ENCODE peak calls at places on chromosomes 13 and 19, in ten cellular contexts. K is breast epithelium; O is body of pancreas; B is hepatocyte; R is fibroblast of pulmonary artery; P is activated B cell treated with CpG ODN at 0.5 μM for 24 hours; Q is mammary epithelial cell; U is activated CD8-positive, alpha-beta T cell treated with anti-CD3 and anti-CD28 coated beads for 36 hours; C is heart right ventricle; W is mucosa of descending colon. E is an unnamed sample.

GRCh38 chr13:32314968-32315254 is 252 bp downstream of the ZAR1L start:
- DNase-seq in B (peak), U (peak), R (peak), K (no peak), O (peak), Q (peak), W (no peak), C (peak), P (no peak), E (no peak)

GRCh38 chr19:33438016-33438671 is 64.6 kb downstream of the CEBPG start:
- DNase-seq in W (peak), B (no peak), U (no peak), K (peak), Q (no peak), C (peak), P (no peak), O (no peak), R (peak), E (no peak)

GRCh38 chr19:12721656-12722565 is 1.8 kb downstream of the TNPO2 start:
- DNase-seq in O (peak), W (peak), C (peak), K (peak), Q (peak), P (peak), U (peak), B (peak), R (peak), E (peak)

GRCh38 chr19:33795370-33796163 is 1.1 kb upstream of the KCTD15 start:
- DNase-seq in W (peak), P (peak), Q (peak), C (peak), K (peak), U (peak), B (peak), O (peak), R (peak), E (peak)

GRCh38 chr13:98307744-98308524 is 130.9 kb upstream of the RNF113B start:
- DNase-seq in R (peak), W (no peak), K (no peak), U (no peak), Q (no peak), B (peak), P (no peak), O (peak), C (peak), E (no peak)

GRCh38 chr13:96075953-96076543 is 13.9 kb upstream of the HS6ST3 start:
- DNase-seq in P (no peak), C (no peak), O (no peak), Q (no peak), W (no peak), U (no peak), K (no peak), B (peak), R (peak), E (no peak)

GRCh38 chr19:10431943-10432735 is 11.8 kb downstream of the PDE4A start:
- DNase-seq in Q (no peak), R (peak), B (peak), U (peak), C (peak), O (peak), W (peak), P (peak), K (no peak), E (no peak)

GRCh38 chr13:50358221-50358620 is 343.0 kb downstream of the KCNRG start:
- DNase-seq in Q (no peak), O (no peak), K (no peak), U (no peak), B (no peak), P (no peak), R (peak), W (no peak), C (peak), E (no peak)

GRCh38 chr13:109818891-109819290 is 32.5 kb upstream of the IRS2 start:
- DNase-seq in P (no peak), R (peak), Q (no peak), W (no peak), O (no peak), B (no peak), K (no peak), C (no peak), U (no peak), E (no peak)

GRCh38 chr13:50691682-50692263 is 151.7 kb downstream of the DLEU7 start:
- DNase-seq in U (no peak), K (no peak), O (no peak), R (no peak), Q (no peak), P (no peak), C (no peak), B (no peak), W (no peak), E (no peak)

GRCh38 chr13:26988059-26988769 is 183.4 kb downstream of the USP12 start:
- DNase-seq in W (no peak), B (no peak), Q (no peak), K (no peak), P (no peak), O (peak), U (no peak), R (no peak), C (no peak), E (no peak)

GRCh38 chr13:52010890-52011689 is at the start of gene ATP7B:
- DNase-seq in U (peak), Q (no peak), B (peak), O (no peak), C (peak), R (no peak), P (no peak), W (no peak), K (no peak), E (no peak)

GRCh38 chr13:111328111-111328802 is 7.8 kb downstream of the TEX29 start:
- DNase-seq in W (no peak), U (no peak), R (no peak), P (no peak), Q (no peak), K (no peak), O (no peak), B (no peak), C (no peak), E (no peak)

GRCh38 chr13:110887242-110887954 is 27.5 kb downstream of the ANKRD10 start:
- DNase-seq in C (no peak), K (no peak), R (no peak), W (no peak), P (no peak), O (no peak), B (no peak), U (no peak), Q (no peak), E (no peak)

GRCh38 chr13:106619688-106620555 is 52.0 kb upstream of the ARGLU1 start:
- DNase-seq in P (no peak), W (no peak), O (peak), K (no peak), U (peak), R (peak), B (peak), C (peak), Q (peak), E (peak)

GRCh38 chr13:112968910-112969691 is at the start of gene MCF2L:
- DNase-seq in W (peak), B (peak), O (peak), P (peak), Q (no peak), U (peak), C (peak), K (peak), R (peak), E (peak)

GRCh38 chr19:3983936-3984583 is 1.2 kb downstream of the EEF2 start:
- DNase-seq in O (peak), R (peak), Q (peak), P (no peak), K (no peak), B (peak), W (peak), C (no peak), U (no peak), E (no peak)

GRCh38 chr13:44211286-44211685 is 162.3 kb upstream of the SERP2 start:
- DNase-seq in C (no peak), P (no peak), B (no peak), U (no peak), O (no peak), Q (no peak), K (no peak), W (no peak), R (no peak), E (no peak)

GRCh38 chr19:15672580-15673175 is at the start of gene CYP4F12:
- DNase-seq in W (peak), O (peak), B (peak), U (peak), K (peak), Q (peak), P (no peak), R (peak), C (peak), E (no peak)

GRCh38 chr13:73602295-73602694 is 531.9 kb downstream of the KLF12 start:
- DNase-seq in C (no peak), Q (peak), O (no peak), R (peak), K (no peak), W (no peak), U (no peak), P (no peak), B (peak), E (no peak)

GRCh38 chr19:54475706-54476105 is 2.6 kb upstream of the CDC42EP5 start:
- DNase-seq in K (no peak), B (no peak), R (no peak), P (no peak), U (no peak), C (no peak), Q (no peak), O (no peak), W (no peak), E (no peak)

GRCh38 chr19:54470276-54470887 is 2.7 kb downstream of the CDC42EP5 start:
- DNase-seq in W (peak), P (no peak), B (no peak), O (no peak), U (no peak), C (no peak), K (no peak), Q (no peak), R (no peak), E (no peak)

GRCh38 chr19:54470991-54471782 is 1.9 kb downstream of the CDC42EP5 start:
- DNase-seq in U (peak), B (peak), C (peak), O (peak), Q (no peak), R (no peak), K (no peak), P (no peak), W (peak), E (peak)

GRCh38 chr19:54473983-54474382 is 887 bp upstream of the CDC42EP5 start:
- DNase-seq in O (no peak), C (no peak), Q (no peak), K (no peak), U (no peak), P (no peak), W (no peak), R (no peak), B (no peak), E (no peak)

DNA sequence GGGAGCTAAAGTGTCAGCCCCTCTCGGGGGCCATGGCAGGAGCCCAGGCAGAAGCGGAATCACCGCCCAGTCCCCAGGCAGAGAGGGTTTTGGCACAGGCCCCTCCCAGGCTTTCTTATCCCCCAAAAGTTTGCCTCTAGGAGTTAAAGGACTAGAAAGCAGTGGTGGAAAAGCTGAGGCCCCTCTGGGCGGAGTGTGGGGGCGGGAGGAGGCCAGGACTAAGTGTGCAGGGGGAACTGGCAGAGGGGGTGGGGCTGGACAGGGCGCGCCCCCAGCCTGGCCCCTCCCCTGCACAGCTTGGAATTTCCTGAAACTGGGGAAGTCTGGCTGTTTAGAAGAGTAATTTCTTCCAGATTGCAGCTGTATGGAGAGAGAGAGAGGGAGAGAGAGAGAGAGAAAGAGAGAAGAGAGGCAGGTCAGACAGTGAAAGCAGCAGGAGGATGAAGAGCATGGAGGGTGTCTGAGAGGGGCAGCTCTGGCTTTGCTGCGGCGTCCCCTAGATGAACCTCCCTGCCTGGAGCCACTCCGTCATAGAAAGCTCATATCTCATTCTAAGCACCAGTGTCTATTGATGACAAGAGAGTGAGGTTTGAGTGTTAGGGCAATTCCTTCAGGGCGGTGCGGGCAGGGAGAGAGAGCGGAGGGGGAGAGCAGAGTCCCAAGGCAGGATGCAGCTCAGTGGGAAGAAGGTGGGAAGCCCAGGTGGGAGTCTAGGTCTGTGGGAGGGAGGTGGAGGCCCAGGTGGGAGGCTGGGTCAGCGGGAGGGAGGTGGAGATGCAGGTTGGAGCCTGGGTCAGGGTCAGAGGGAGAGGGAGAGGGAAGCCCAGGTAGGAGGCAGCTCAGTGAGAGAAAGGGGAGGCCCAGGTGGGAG is at the start of gene CDC42EP5:
- DNase-seq in C (peak), Q (peak), K (no peak), O (peak), W (peak), P (no peak), B (peak), R (peak), U (peak), E (peak)
- TF ChIP-seq CTCF in C (no peak), Q (no peak), K (no peak), O (no peak), W (no peak), P (no peak), B (no peak), R (no peak), U (no peak), E (no peak)

GRCh38 chr19:41887711-41888382 is 4.9 kb downstream of the ARHGEF1 start:
- DNase-seq in P (peak), C (no peak), K (no peak), U (peak), O (peak), W (peak), Q (peak), R (peak), B (peak), E (no peak)
- TF ChIP-seq CTCF in P (no peak), C (no peak), K (no peak), U (peak), O (no peak), W (no peak), Q (peak), R (peak), B (peak), E (no peak)

GRCh38 chr13:89577301-89577700 is 1770.2 kb upstream of the MIR17HG start:
- DNase-seq in Q (no peak), U (no peak), R (no peak), P (no peak), K (no peak), O (no peak), B (no peak), C (no peak), W (no peak), E (no peak)
- TF ChIP-seq CTCF in Q (no peak), U (no peak), R (peak), P (no peak), K (no peak), O (no peak), B (no peak), C (no peak), W (no peak), E (peak)

GRCh38 chr19:51389143-51389542 is 1.2 kb downstream of the C19orf84 start:
- DNase-seq in Q (no peak), R (no peak), P (no peak), U (no peak), W (no peak), C (no peak), B (no peak), K (no peak), O (no peak), E (no peak)

GRCh38 chr19:51386882-51387520 is 773 bp downstream of the LIM2 start:
- DNase-seq in O (no peak), U (no peak), Q (no peak), P (no peak), K (no peak), R (no peak), B (no peak), C (no peak), W (no peak), E (no peak)

GRCh38 chr19:51391073-51391611 is 751 bp upstream of the C19orf84 start:
- DNase-seq in O (no peak), P (no peak), Q (no peak), K (no peak), U (no peak), R (no peak), B (no peak), W (no peak), C (no peak), E (no peak)

GRCh38 chr19:51382004-51382403 is 5.8 kb downstream of the LIM2 start:
- DNase-seq in Q (no peak), P (no peak), U (no peak), K (no peak), O (no peak), W (no peak), C (no peak), R (no peak), B (no peak), E (no peak)

DNA sequence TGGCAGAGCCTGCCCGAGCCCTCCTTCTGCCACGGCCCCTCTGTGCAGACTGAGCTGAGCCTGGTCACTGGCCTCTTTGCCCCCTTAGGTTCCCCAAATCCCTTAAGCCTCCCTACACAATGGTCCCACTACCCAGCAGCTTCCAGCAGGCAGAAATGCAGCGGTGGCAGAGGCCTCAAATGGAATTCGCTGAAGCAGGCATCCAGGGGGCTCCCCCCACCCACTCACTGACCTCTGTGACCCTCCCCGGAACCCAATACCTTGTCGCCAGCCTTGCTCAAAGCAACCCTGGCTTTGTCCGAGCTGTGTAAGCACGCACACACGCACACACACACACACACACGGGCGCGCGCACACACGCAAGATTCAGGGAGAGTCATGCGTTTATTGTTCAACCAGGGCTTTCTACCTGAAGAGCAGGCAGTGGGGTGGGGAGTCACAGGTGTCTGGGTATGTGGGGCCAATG is at the start of gene LIM2:
- DNase-seq in U (peak), Q (no peak), B (no peak), P (no peak), W (no peak), O (no peak), R (no peak), C (no peak), K (no peak), E (no peak)
- TF ChIP-seq CTCF in U (no peak), Q (no peak), B (no peak), P (no peak), W (no peak), O (no peak), R (no peak), C (no peak), K (no peak), E (no peak)

GRCh38 chr19:30406220-30406944 is 34.2 kb downstream of the ZNF536 start:
- DNase-seq in O (no peak), W (no peak), P (no peak), B (peak), U (no peak), Q (no peak), R (no peak), C (peak), K (no peak), E (peak)
- TF ChIP-seq CTCF in O (no peak), W (no peak), P (no peak), B (peak), U (no peak), Q (no peak), R (no peak), C (peak), K (no peak), E (peak)

DNA sequence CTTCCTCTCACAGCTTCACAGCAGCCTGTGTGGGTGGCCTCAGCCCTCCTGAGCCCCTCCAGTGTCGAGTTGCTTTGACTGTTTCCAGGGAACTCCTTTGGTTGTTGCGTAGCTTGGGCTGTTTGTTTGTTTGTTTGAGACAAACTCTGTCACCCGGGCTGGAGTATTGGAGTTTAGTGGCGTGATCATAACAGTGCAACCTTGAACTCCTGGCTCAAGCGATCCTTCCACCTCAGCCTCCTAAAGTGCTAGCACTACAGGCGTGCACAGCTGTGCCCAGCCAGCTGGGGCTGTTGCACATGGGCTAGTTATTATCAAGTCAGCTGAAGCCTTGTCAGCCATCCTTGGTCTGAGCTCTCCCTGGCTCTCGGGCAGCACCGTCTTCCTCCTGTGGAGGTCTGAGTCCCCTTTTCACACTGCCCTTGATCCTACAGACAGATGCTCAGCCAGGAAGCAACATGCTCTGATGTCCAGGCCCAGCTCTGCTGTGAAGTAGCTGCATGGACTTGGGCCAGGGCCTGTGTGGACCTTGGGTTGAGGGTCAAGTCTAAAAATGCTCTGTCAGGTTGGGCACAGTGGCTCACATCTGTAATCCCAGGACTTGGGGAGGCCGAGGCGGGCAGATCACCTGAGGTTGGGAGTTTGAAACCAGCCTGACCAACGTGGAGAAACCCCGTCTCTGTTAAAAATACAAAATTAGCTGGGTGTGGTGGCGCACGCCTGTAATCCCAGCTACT is 10.3 kb downstream of the DOT1L start:
- DNase-seq in K (no peak), R (no peak), U (peak), W (no peak), Q (no peak), O (no peak), C (no peak), B (no peak), P (no peak), E (no peak)
- TF ChIP-seq CTCF in K (no peak), R (no peak), U (no peak), W (no peak), Q (no peak), O (no peak), C (no peak), B (no peak), P (no peak), E (no peak)

DNA sequence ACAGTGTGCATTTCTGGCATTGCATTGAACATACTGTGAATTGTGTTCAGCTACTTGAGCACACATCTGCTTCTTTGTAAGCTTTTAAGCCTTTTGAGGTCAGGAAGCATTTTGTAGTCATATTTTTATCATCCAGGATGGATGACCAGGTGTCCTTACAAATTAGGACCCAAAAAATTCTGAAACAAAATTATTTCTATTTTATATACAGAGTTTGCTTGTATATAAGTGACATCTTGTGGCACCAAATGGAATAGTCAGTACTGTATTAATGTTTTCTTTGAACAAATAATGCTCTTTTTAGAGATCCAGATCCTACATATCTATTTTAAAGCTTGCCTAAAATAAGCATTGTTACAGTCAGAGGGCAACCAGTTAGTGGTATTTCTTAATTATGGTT is 9.5 kb upstream of the SUPT20H start:
- DNase-seq in C (no peak), Q (no peak), U (no peak), W (no peak), B (no peak), P (no peak), K (no peak), O (no peak), R (peak), E (no peak)
- TF ChIP-seq CTCF in C (no peak), Q (peak), U (no peak), W (no peak), B (peak), P (no peak), K (no peak), O (peak), R (peak), E (peak)